ENCODE peak calls at places on chromosomes 6 and 20, in nine cellular contexts. W is body of pancreas, N is progenitor cell of endocrine pancreas, M is NCI-H1092, I is neural crest cell, Z is T-cell, B is upper lobe of right lung, C is heart right ventricle, D is transverse colon. S is an unnamed sample.

GRCh38 chr20:32163951-32164350 is 43.6 kb downstream of the PLAGL2 start:
- DNase-seq in W (no peak), N (no peak), M (no peak), I (no peak), Z (no peak), B (no peak), C (no peak), D (no peak), S (no peak)

GRCh38 chr20:1945660-1946059 is 48.2 kb downstream of the PDYN start:
- DNase-seq in W (no peak), N (no peak), M (no peak), I (no peak), Z (no peak), B (no peak), C (no peak), D (no peak), S (no peak)

GRCh38 chr20:3751664-3752385 is 15.7 kb downstream of the ADISSP start:
- DNase-seq in W (peak), N (no peak), M (no peak), I (no peak), Z (peak), B (peak), C (peak), D (peak), S (no peak)

GRCh38 chr6:158894192-158894591 is 75.0 kb upstream of the EZR start:
- DNase-seq in W (no peak), N (no peak), M (no peak), I (no peak), Z (no peak), B (no peak), C (no peak), D (no peak), S (no peak)

GRCh38 chr6:3916211-3916610 is 67.0 kb downstream of the FAM50B start:
- DNase-seq in W (no peak), N (no peak), M (no peak), I (no peak), Z (no peak), B (no peak), C (no peak), D (no peak), S (no peak)

GRCh38 chr6:64459411-64459810 is 823.8 kb downstream of the PHF3 start:
- DNase-seq in W (no peak), N (no peak), M (no peak), I (no peak), Z (no peak), B (no peak), C (no peak), D (no peak), S (no peak)

GRCh38 chr6:52375780-52376556 is 14.0 kb downstream of the PAQR8 start:
- DNase-seq in W (no peak), N (no peak), M (no peak), I (no peak), Z (peak), B (no peak), C (no peak), D (no peak), S (peak)

GRCh38 chr6:111563581-111563980 is 42.1 kb downstream of the TRAF3IP2 start:
- DNase-seq in W (no peak), N (no peak), M (no peak), I (no peak), Z (no peak), B (no peak), C (no peak), D (no peak), S (no peak)

GRCh38 chr6:3885262-3886036 is 36.3 kb downstream of the FAM50B start:
- DNase-seq in W (peak), N (no peak), M (no peak), I (no peak), Z (no peak), B (no peak), C (no peak), D (no peak), S (no peak)

GRCh38 chr20:5999783-6000182 is 49.3 kb downstream of the MCM8 start:
- DNase-seq in W (no peak), N (no peak), M (no peak), I (no peak), Z (no peak), B (no peak), C (no peak), D (no peak), S (no peak)

GRCh38 chr6:68778356-68779020 is 143.4 kb downstream of the ADGRB3 start:
- DNase-seq in W (peak), N (peak), M (peak), I (peak), Z (no peak), B (no peak), C (peak), D (no peak), S (peak)

GRCh38 chr6:115545410-115545986 is 515.2 kb downstream of the FRK start:
- DNase-seq in W (no peak), N (peak), M (no peak), I (peak), Z (no peak), B (no peak), C (peak), D (no peak), S (no peak)

GRCh38 chr20:14724036-14724435 is 386.6 kb upstream of the FLRT3 start:
- DNase-seq in W (no peak), N (no peak), M (no peak), I (no peak), Z (no peak), B (no peak), C (no peak), D (no peak), S (no peak)

GRCh38 chr20:4699216-4699615 is 22.5 kb upstream of the PRND start:
- DNase-seq in W (no peak), N (no peak), M (no peak), I (no peak), Z (no peak), B (no peak), C (no peak), D (no peak), S (no peak)

GRCh38 chr6:10383312-10384063 is 31.4 kb downstream of the TFAP2A start:
- DNase-seq in W (no peak), N (no peak), M (no peak), I (no peak), Z (no peak), B (no peak), C (no peak), D (no peak), S (no peak)

GRCh38 chr6:161169690-161170089 is 104.2 kb downstream of the AGPAT4 start:
- DNase-seq in W (peak), N (no peak), M (peak), I (no peak), Z (no peak), B (no peak), C (no peak), D (no peak), S (no peak)

GRCh38 chr6:17015144-17015543 is 86.7 kb upstream of the STMND1 start:
- DNase-seq in W (no peak), N (no peak), M (no peak), I (no peak), Z (no peak), B (no peak), C (no peak), D (no peak), S (no peak)

GRCh38 chr6:45710304-45710821 is 305.3 kb downstream of the CLIC5 start:
- DNase-seq in W (peak), N (no peak), M (no peak), I (no peak), Z (no peak), B (no peak), C (no peak), D (peak), S (no peak)

GRCh38 chr6:10837692-10837996 is 695 bp downstream of the MAK start:
- DNase-seq in W (peak), N (no peak), M (no peak), I (no peak), Z (peak), B (no peak), C (peak), D (no peak), S (no peak)

GRCh38 chr6:111456208-111456607 is 26.8 kb downstream of the REV3L start:
- DNase-seq in W (no peak), N (no peak), M (no peak), I (no peak), Z (no peak), B (no peak), C (no peak), D (no peak), S (no peak)

GRCh38 chr20:53069121-53069520 is 97.0 kb downstream of the TSHZ2 start:
- DNase-seq in W (no peak), N (no peak), M (no peak), I (no peak), Z (no peak), B (no peak), C (no peak), D (no peak), S (no peak)

GRCh38 chr6:166586424-166587156 is at the start of gene RAMACL:
- DNase-seq in W (peak), N (no peak), M (no peak), I (no peak), Z (peak), B (no peak), C (no peak), D (peak), S (no peak)

GRCh38 chr6:37131104-37131959 is 38.6 kb upstream of the PIM1 start:
- DNase-seq in W (no peak), N (no peak), M (peak), I (peak), Z (no peak), B (peak), C (peak), D (peak), S (peak)

GRCh38 chr20:48584391-48585249 is 243.2 kb downstream of the PREX1 start:
- DNase-seq in W (no peak), N (no peak), M (peak), I (no peak), Z (no peak), B (peak), C (no peak), D (peak), S (no peak)

GRCh38 chr6:68497927-68498326 is 137.2 kb upstream of the ADGRB3 start:
- DNase-seq in W (no peak), N (no peak), M (no peak), I (no peak), Z (no peak), B (no peak), C (no peak), D (no peak), S (no peak)

GRCh38 chr6:104486003-104486402 is 373.7 kb downstream of the HACE1 start:
- DNase-seq in W (no peak), N (no peak), M (no peak), I (no peak), Z (no peak), B (no peak), C (no peak), D (no peak), S (no peak)

GRCh38 chr6:165031491-165031890 is 277.9 kb downstream of the C6orf118 start:
- DNase-seq in W (no peak), N (no peak), M (no peak), I (no peak), Z (no peak), B (no peak), C (no peak), D (no peak), S (no peak)

GRCh38 chr6:79180082-79180481 is 54.4 kb downstream of the HMGN3 start:
- DNase-seq in W (no peak), N (no peak), M (no peak), I (no peak), Z (no peak), B (no peak), C (no peak), D (no peak), S (no peak)

GRCh38 chr6:14732226-14732844 is 513.5 kb upstream of the JARID2 start:
- DNase-seq in W (no peak), N (no peak), M (no peak), I (no peak), Z (no peak), B (no peak), C (no peak), D (no peak), S (no peak)

GRCh38 chr6:169427856-169428255 is 174.2 kb upstream of the THBS2 start:
- DNase-seq in W (peak), N (no peak), M (no peak), I (peak), Z (no peak), B (no peak), C (peak), D (no peak), S (no peak)

GRCh38 chr6:6315660-6316059 is 4.8 kb downstream of the F13A1 start:
- DNase-seq in W (peak), N (peak), M (no peak), I (peak), Z (peak), B (no peak), C (peak), D (peak), S (peak)

GRCh38 chr6:131740161-131740560 is 29.3 kb upstream of the CTAGE9 start:
- DNase-seq in W (no peak), N (no peak), M (no peak), I (no peak), Z (no peak), B (no peak), C (no peak), D (no peak), S (no peak)

GRCh38 chr6:117677553-117678131 is 2.4 kb downstream of the NUS1 start:
- DNase-seq in W (no peak), N (no peak), M (no peak), I (no peak), Z (no peak), B (no peak), C (no peak), D (no peak), S (no peak)

GRCh38 chr6:110509617-110510231 is 33.3 kb upstream of the SLC22A16 start:
- DNase-seq in W (peak), N (no peak), M (no peak), I (no peak), Z (no peak), B (no peak), C (no peak), D (no peak), S (no peak)

GRCh38 chr6:4088684-4089083 is 9.7 kb upstream of the FAM217A start:
- DNase-seq in W (peak), N (no peak), M (no peak), I (no peak), Z (no peak), B (no peak), C (no peak), D (peak), S (no peak)

S was measured in Ammon's horn.